ENCODE peak calls at places on chromosomes 4 and X, in five cellular contexts. U is MM.1S, I is neural progenitor cell, H is mucosa of descending colon, S is H1. A is an unnamed sample. For H3K4me1, the result is how much of the 10 kb centered on the place peaks cover.

GRCh38 chr4:168514249-168514852 is 17.5 kb downstream of the PALLD start:
- DNase-seq in U (peak), I (peak), H (no peak), S (no peak), A (no peak)

GRCh38 chr4:163172666-163173065 is 6.0 kb upstream of the NAF1 start:
- DNase-seq in U (no peak), I (peak), H (no peak), S (no peak), A (no peak)

GRCh38 chrX:77635372-77635771 is 150.6 kb downstream of the ATRX start:
- DNase-seq in U (no peak), I (no peak), H (no peak), S (no peak), A (no peak)

GRCh38 chrX:112279940-112280339 is 197.4 kb upstream of the TRPC5 start:
- DNase-seq in U (no peak), I (no peak), H (no peak), S (no peak), A (no peak)

GRCh38 chr4:87251104-87251503 is 30.7 kb upstream of the KLHL8 start:
- DNase-seq in U (no peak), I (peak), H (no peak), S (no peak), A (no peak)

GRCh38 chr4:92163348-92163747 is 140.4 kb upstream of the GRID2 start:
- DNase-seq in U (peak), I (no peak), H (no peak), S (no peak), A (no peak)

GRCh38 chr4:7759635-7760034 is 180.0 kb downstream of the AFAP1 start:
- DNase-seq in U (no peak), I (no peak), H (peak), S (no peak), A (peak)

GRCh38 chrX:77892887-77893286 is 2.3 kb downstream of the MAGT1 start:
- DNase-seq in U (no peak), I (no peak), H (no peak), S (no peak), A (no peak)

GRCh38 chrX:46630141-46630540 is 56.6 kb downstream of the CHST7 start:
- DNase-seq in U (no peak), I (no peak), H (no peak), S (no peak), A (no peak)

GRCh38 chrX:16869393-16870094 is 618 bp downstream of the RBBP7 start:
- DNase-seq in U (peak), I (peak), H (peak), S (no peak), A (peak)

GRCh38 chrX:19673334-19674040 is 158.2 kb upstream of the MAP3K15 start:
- DNase-seq in U (no peak), I (no peak), H (peak), S (no peak), A (peak)

GRCh38 chr4:75490155-75490554 is 24.0 kb downstream of the RCHY1 start:
- DNase-seq in U (peak), I (peak), H (no peak), S (no peak), A (no peak)

GRCh38 chr4:78870056-78870455 is 69.2 kb downstream of the PAQR3 start:
- DNase-seq in U (no peak), I (no peak), H (no peak), S (no peak), A (no peak)

GRCh38 chr4:153844144-153844543 is 55.3 kb upstream of the SFRP2 start:
- DNase-seq in U (no peak), I (no peak), H (no peak), S (no peak), A (no peak)

GRCh38 chr4:85067342-85067741 is 100.9 kb upstream of the WDFY3 start:
- DNase-seq in U (no peak), I (no peak), H (no peak), S (no peak), A (no peak)

GRCh38 chrX:31353095-31353494 is 281.3 kb upstream of the FTHL17 start:
- DNase-seq in U (no peak), I (no peak), H (no peak), S (no peak), A (no peak)

GRCh38 chr4:124862261-124862660 is 149.7 kb upstream of the ANKRD50 start:
- DNase-seq in U (no peak), I (no peak), H (no peak), S (no peak), A (no peak)

GRCh38 chr4:13872145-13872544 is 244.6 kb upstream of the BOD1L1 start:
- DNase-seq in U (no peak), I (no peak), H (no peak), S (no peak), A (no peak)

GRCh38 chrX:117996918-117997480 is 119.6 kb downstream of the KLHL13 start:
- DNase-seq in U (no peak), I (no peak), H (no peak), S (no peak), A (no peak)

GRCh38 chr4:149715822-149716585 is 99.6 kb downstream of the IQCM start:
- DNase-seq in U (no peak), I (no peak), H (peak), S (no peak), A (peak)

GRCh38 chr4:26406346-26406975 is 83.8 kb downstream of the CCKAR start:
- DNase-seq in U (peak), I (peak), H (no peak), S (no peak), A (no peak)

GRCh38 chr4:832536-832935 is 6.6 kb upstream of the CPLX1 start:
- DNase-seq in U (no peak), I (no peak), H (peak), S (no peak), A (peak)

GRCh38 chr4:121009578-121010338 is 62.6 kb downstream of the NDNF start:
- DNase-seq in U (peak), I (no peak), H (no peak), S (no peak), A (no peak)

GRCh38 chr4:20043992-20044391 is 207.7 kb upstream of the SLIT2 start:
- DNase-seq in U (no peak), I (no peak), H (no peak), S (no peak), A (no peak)

GRCh38 chr4:13530823-13531608 is 13.3 kb downstream of the NKX3-2 start:
- DNase-seq in U (no peak), I (peak), H (no peak), S (no peak), A (no peak)

GRCh38 chr4:99025506-99025905 is 30.0 kb downstream of the METAP1 start:
- DNase-seq in U (no peak), I (no peak), H (no peak), S (no peak), A (no peak)

GRCh38 chr4:156771171-156771837 is 200.3 kb downstream of the PDGFC start:
- DNase-seq in U (peak), I (peak), H (no peak), S (no peak), A (no peak)

GRCh38 chr4:6222761-6223292 is 22.5 kb upstream of the JAKMIP1 start:
- DNase-seq in U (no peak), I (peak), H (no peak), S (no peak), A (no peak)

GRCh38 chr4:56958111-56958517 is 19.3 kb downstream of the NOA1 start:
- DNase-seq in U (no peak), I (no peak), H (peak), S (no peak), A (peak)

GRCh38 chrX:11664211-11664888 is 1.4 kb downstream of the ARHGAP6 start:
- DNase-seq in U (no peak), I (peak), H (peak), S (no peak), A (peak)
- H3K4me3 ChIP-seq in U (no peak), I (peak), H (no peak), S (peak), A (peak)

DNA sequence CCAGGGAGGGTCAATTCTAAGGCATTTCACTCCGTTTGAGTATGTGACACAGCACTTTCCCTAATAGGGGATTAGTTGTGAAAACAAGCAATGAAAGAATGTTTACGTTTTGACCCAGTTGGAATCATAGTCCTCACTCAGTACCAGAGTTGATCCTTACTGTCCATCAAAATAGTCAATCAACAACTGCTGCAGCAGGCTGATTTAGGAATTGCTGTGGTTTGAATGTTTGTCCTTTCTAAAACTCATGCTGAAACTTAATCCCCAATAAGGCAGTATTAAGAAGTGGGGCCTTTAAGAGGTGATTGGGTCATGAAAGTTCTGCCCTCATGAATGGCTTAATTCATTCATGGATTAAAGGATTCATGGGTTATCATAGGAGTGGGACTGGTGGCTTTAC is 3.0 kb upstream of the FBXL5 start:
- DNase-seq in U (no peak), I (no peak), H (no peak), S (no peak), A (no peak)
- H3K4me1 ChIP-seq in U (under half), I (under half), H (under half), S (under half), A (under half)

DNA sequence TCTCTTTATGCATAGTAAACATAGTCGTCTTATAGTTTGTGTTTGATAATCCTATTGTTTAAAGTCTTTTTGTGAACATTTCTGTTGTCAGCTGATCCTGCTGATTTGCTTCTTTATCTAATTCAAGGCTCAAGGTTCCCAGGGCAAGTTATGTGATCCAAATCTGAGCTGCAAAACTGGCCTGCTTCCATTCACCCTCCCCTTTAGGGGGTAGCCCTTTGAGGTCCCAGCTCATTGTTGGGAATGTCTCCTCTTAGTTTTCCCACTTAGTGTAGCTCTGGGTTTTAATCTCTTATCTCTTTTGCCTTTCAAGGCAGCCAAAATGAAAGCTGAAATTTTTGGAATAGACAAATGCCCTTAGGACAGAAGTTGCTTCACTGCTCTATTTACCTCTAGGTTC is 40.2 kb upstream of the MAGED1 start:
- DNase-seq in U (no peak), I (peak), H (no peak), S (no peak), A (no peak)
- H3K4me3 ChIP-seq in U (no peak), I (no peak), H (no peak), S (peak), A (no peak)

GRCh38 chrX:63275127-63275526 is 76.0 kb downstream of the SPIN4 start:
- DNase-seq in U (peak), I (peak), H (no peak), S (no peak), A (no peak)

GRCh38 chrX:63270873-63271272 is 80.3 kb downstream of the SPIN4 start:
- DNase-seq in U (no peak), I (no peak), H (no peak), S (no peak), A (no peak)
- H3K4me1 ChIP-seq in U (under half), I (under half), H (under half), S (under half), A (under half)

GRCh38 chr4:46390353-46391058 is 578 bp upstream of the GABRA2 start:
- DNase-seq in U (no peak), I (peak), H (no peak), S (no peak), A (peak)
- H3K4me3 ChIP-seq in U (no peak), I (peak), H (no peak), S (peak), A (peak)

A was measured in kidney.